ENCODE peak calls at places on chromosomes 16 and 17, in ten cellular contexts. D is activated T-helper 9 cell treated with anti-CD3 and anti-CD28 coated beads, Interleukin-2, amount 50 U/mL, for 16 hours; Z is dorsolateral prefrontal cortex; T is endothelial cell; I is stimulated activated CD8-positive, alpha-beta memory T cell treated with anti-CD3 and anti-CD28 coated beads, Interleukin-15, amount 100 ng/mL, for 24 hours; V is AML-193; Y is MCF 10A; R is NCI-H1105 treated with DMSO at 0.1 percent for 48 hours; L is Ammon's horn; H is MV-4-11. E is an unnamed sample.

GRCh38 chr17:45574376-45574775 is 83.9 kb upstream of the PLEKHM1 start:
- DNase-seq in D (no peak), Z (no peak), T (no peak), I (no peak), V (no peak), Y (peak; percentile 43), R (no peak), L (peak; percentile 1), H (no peak), E (no peak)

GRCh38 chr16:87295259-87295658 is 21.9 kb downstream of the C16orf95 start:
- DNase-seq in D (no peak), Z (no peak), T (no peak), I (no peak), V (no peak), Y (peak; percentile 50), R (no peak), L (no peak), H (peak; percentile 13), E (no peak)

GRCh38 chr16:59593256-59593655 is 859.1 kb upstream of the GOT2 start:
- DNase-seq in D (no peak), Z (no peak), T (no peak), I (no peak), V (no peak), Y (peak; percentile 50), R (no peak), L (no peak), H (peak; percentile 85), E (no peak)

GRCh38 chr17:67105213-67105612 is 60.9 kb downstream of the CACNG1 start:
- DNase-seq in D (no peak), Z (no peak), T (no peak), I (no peak), V (peak; percentile 97), Y (peak; percentile 43), R (no peak), L (no peak), H (peak; percentile 89), E (no peak)

GRCh38 chr16:53908731-53909130 is 204.8 kb downstream of the FTO start:
- DNase-seq in D (no peak), Z (no peak), T (no peak), I (no peak), V (no peak), Y (no peak), R (no peak), L (no peak), H (no peak), E (no peak)

GRCh38 chr17:58332720-58333395 is 4.3 kb upstream of the TSPOAP1 start:
- DNase-seq in D (no peak), Z (no peak), T (no peak), I (no peak), V (peak; percentile 77), Y (no peak), R (no peak), L (no peak), H (no peak), E (no peak)

GRCh38 chr16:88924834-88925539 is 52.0 kb downstream of the CBFA2T3 start:
- DNase-seq in D (no peak), Z (no peak), T (peak; percentile 46), I (no peak), V (no peak), Y (peak; percentile 83), R (no peak), L (peak; percentile 39), H (peak; percentile 31), E (peak; percentile 49)

GRCh38 chr17:65545708-65546523 is 15.5 kb downstream of the AXIN2 start:
- DNase-seq in D (no peak), Z (no peak), T (no peak), I (no peak), V (no peak), Y (no peak), R (no peak), L (no peak), H (no peak), E (no peak)

GRCh38 chr17:8226536-8227237 is 16.3 kb upstream of the AURKB start:
- DNase-seq in D (peak; percentile 30), Z (peak; percentile 40), T (peak; percentile 76), I (peak; percentile 18), V (no peak), Y (peak; percentile 95), R (peak; percentile 94), L (peak; percentile 87), H (peak; percentile 90), E (peak; percentile 74)

GRCh38 chr17:83145831-83146230 is 66.4 kb downstream of the METRNL start:
- DNase-seq in D (no peak), Z (no peak), T (no peak), I (no peak), V (no peak), Y (no peak), R (no peak), L (peak; percentile 0), H (no peak), E (no peak)

GRCh38 chr16:54505479-54506247 is 219.1 kb upstream of the IRX3 start:
- DNase-seq in D (no peak), Z (no peak), T (no peak), I (no peak), V (no peak), Y (no peak), R (peak; percentile 64), L (no peak), H (no peak), E (no peak)

GRCh38 chr17:28957277-28957991 is 6.1 kb upstream of the PHF12 start:
- DNase-seq in D (no peak), Z (no peak), T (no peak), I (no peak), V (no peak), Y (no peak), R (no peak), L (no peak), H (no peak), E (no peak)

GRCh38 chr17:62891659-62892058 is 74.4 kb upstream of the TANC2 start:
- DNase-seq in D (no peak), Z (no peak), T (no peak), I (no peak), V (no peak), Y (no peak), R (no peak), L (no peak), H (no peak), E (no peak)

GRCh38 chr16:76729525-76729924 is 452.3 kb downstream of the CNTNAP4 start:
- DNase-seq in D (no peak), Z (no peak), T (no peak), I (no peak), V (no peak), Y (peak; percentile 57), R (no peak), L (no peak), H (no peak), E (no peak)

GRCh38 chr16:68272501-68273209 is 8.3 kb downstream of the SLC7A6 start:
- DNase-seq in D (no peak), Z (no peak), T (no peak), I (no peak), V (no peak), Y (no peak), R (peak; percentile 43), L (no peak), H (no peak), E (no peak)

GRCh38 chr17:4980644-4981216 is 6.7 kb downstream of the CAMTA2 start:
- DNase-seq in D (no peak), Z (no peak), T (peak; percentile 69), I (no peak), V (peak; percentile 16), Y (peak; percentile 63), R (peak; percentile 29), L (peak; percentile 51), H (peak; percentile 8), E (no peak)

GRCh38 chr17:58783380-58783779 is 27.7 kb downstream of the PPM1E start:
- DNase-seq in D (no peak), Z (no peak), T (no peak), I (no peak), V (no peak), Y (peak; percentile 67), R (peak; percentile 98), L (no peak), H (no peak), E (no peak)

GRCh38 chr17:82915697-82916027 is 75.8 kb upstream of the ZNF750 start:
- DNase-seq in D (no peak), Z (no peak), T (no peak), I (no peak), V (no peak), Y (no peak), R (no peak), L (no peak), H (no peak), E (no peak)

GRCh38 chr16:353404-354285 is 1.1 kb upstream of the AXIN1 start:
- DNase-seq in D (no peak), Z (no peak), T (no peak), I (no peak), V (no peak), Y (peak; percentile 21), R (no peak), L (no peak), H (no peak), E (no peak)

GRCh38 chr17:66904760-66905637 is 59.5 kb upstream of the CACNG4 start:
- DNase-seq in D (no peak), Z (no peak), T (no peak), I (no peak), V (no peak), Y (peak; percentile 71), R (peak; percentile 94), L (no peak), H (no peak), E (no peak)

GRCh38 chr16:58152246-58152868 is 23.2 kb upstream of the CFAP20 start:
- DNase-seq in D (no peak), Z (no peak), T (no peak), I (no peak), V (no peak), Y (no peak), R (no peak), L (no peak), H (no peak), E (no peak)

GRCh38 chr16:77273815-77274214 is 74.6 kb downstream of the SYCE1L start:
- DNase-seq in D (no peak), Z (no peak), T (no peak), I (no peak), V (no peak), Y (peak; percentile 75), R (no peak), L (peak; percentile 43), H (peak; percentile 65), E (no peak)

GRCh38 chr16:27428035-27428785 is 26.2 kb downstream of the IL21R start:
- DNase-seq in D (no peak), Z (no peak), T (peak; percentile 1), I (no peak), V (peak; percentile 3), Y (no peak), R (no peak), L (no peak), H (peak; percentile 40), E (no peak)

GRCh38 chr16:56245197-56245596 is 53.9 kb downstream of the GNAO1 start:
- DNase-seq in D (no peak), Z (no peak), T (no peak), I (no peak), V (no peak), Y (peak; percentile 91), R (no peak), L (no peak), H (no peak), E (no peak)

GRCh38 chr17:71633391-71633849 is 487.4 kb upstream of the SOX9 start:
- DNase-seq in D (no peak), Z (no peak), T (no peak), I (no peak), V (no peak), Y (peak; percentile 83), R (peak; percentile 49), L (no peak), H (no peak), E (no peak)

GRCh38 chr17:33416131-33416530 is 123.0 kb upstream of the ASIC2 start:
- DNase-seq in D (no peak), Z (no peak), T (no peak), I (no peak), V (no peak), Y (no peak), R (no peak), L (no peak), H (peak; percentile 60), E (no peak)

GRCh38 chr17:34979650-34980352 is 511 bp upstream of the LIG3 start:
- DNase-seq in D (no peak), Z (no peak), T (no peak), I (no peak), V (no peak), Y (peak; percentile 9), R (no peak), L (no peak), H (no peak), E (no peak)

GRCh38 chr17:61310611-61311010 is 89.0 kb upstream of the TBX2 start:
- DNase-seq in D (no peak), Z (no peak), T (no peak), I (no peak), V (no peak), Y (no peak), R (no peak), L (no peak), H (no peak), E (no peak)